ENCODE peak calls at places on chromosomes 4 and X, in nine cellular contexts. One of them, this sample, is unnamed.

GRCh38 chr4:52925531-52925968 is 63.4 kb downstream of the RASL11B start:
- DNase-seq in NCI-H1694 treated with DMSO at 0.1 percent for 48 hours: no peak
- DNase-seq in iPS DF 6.9: no peak
- DNase-seq in left lung: no peak
- DNase-seq in D341Med: peak; percentile 71
- DNase-seq in occipital lobe: no peak
- DNase-seq in GM12865: no peak
- DNase-seq in CD14-positive monocyte: no peak
- DNase-seq in frontal cortex: no peak
- DNase-seq in this sample: no peak

GRCh38 chr4:84965558-84966381 is 720 bp downstream of the WDFY3 start:
- DNase-seq in frontal cortex: peak; percentile 69
- DNase-seq in occipital lobe: peak; percentile 43
- DNase-seq in CD14-positive monocyte: no peak
- DNase-seq in NCI-H1694 treated with DMSO at 0.1 percent for 48 hours: no peak
- DNase-seq in left lung: peak; percentile 90
- DNase-seq in GM12865: peak; percentile 18
- DNase-seq in iPS DF 6.9: no peak
- DNase-seq in D341Med: peak; percentile 82
- DNase-seq in this sample: no peak

GRCh38 chrX:68411729-68412128 is 21.6 kb downstream of the OPHN1 start:
- DNase-seq in iPS DF 6.9: no peak
- DNase-seq in D341Med: no peak
- DNase-seq in left lung: no peak
- DNase-seq in CD14-positive monocyte: no peak
- DNase-seq in NCI-H1694 treated with DMSO at 0.1 percent for 48 hours: no peak
- DNase-seq in GM12865: no peak
- DNase-seq in occipital lobe: no peak
- DNase-seq in frontal cortex: no peak
- DNase-seq in this sample: no peak

GRCh38 chr4:72567821-72568620 is 1.0 kb downstream of the ADAMTS3 start:
- DNase-seq in iPS DF 6.9: peak; percentile 63
- DNase-seq in left lung: peak; percentile 85
- DNase-seq in frontal cortex: peak; percentile 53
- DNase-seq in occipital lobe: peak; percentile 14
- DNase-seq in D341Med: peak; percentile 47
- DNase-seq in CD14-positive monocyte: peak; percentile 49
- DNase-seq in NCI-H1694 treated with DMSO at 0.1 percent for 48 hours: no peak
- DNase-seq in GM12865: peak; percentile 21
- DNase-seq in this sample: no peak

GRCh38 chr4:97153042-97153441 is 990.2 kb downstream of the STPG2 start:
- DNase-seq in NCI-H1694 treated with DMSO at 0.1 percent for 48 hours: peak; percentile 0
- DNase-seq in occipital lobe: no peak
- DNase-seq in CD14-positive monocyte: no peak
- DNase-seq in frontal cortex: no peak
- DNase-seq in iPS DF 6.9: no peak
- DNase-seq in left lung: no peak
- DNase-seq in D341Med: peak; percentile 33
- DNase-seq in GM12865: peak; percentile 1
- DNase-seq in this sample: no peak

GRCh38 chrX:123422875-123423274 is 238.8 kb downstream of the GRIA3 start:
- DNase-seq in GM12865: peak; percentile 35
- DNase-seq in left lung: no peak
- DNase-seq in frontal cortex: no peak
- DNase-seq in occipital lobe: no peak
- DNase-seq in iPS DF 6.9: no peak
- DNase-seq in CD14-positive monocyte: no peak
- DNase-seq in NCI-H1694 treated with DMSO at 0.1 percent for 48 hours: peak; percentile 3
- DNase-seq in D341Med: peak; percentile 25
- DNase-seq in this sample: no peak

GRCh38 chrX:154409222-154409871 is at the start of gene DNASE1L1:
- DNase-seq in D341Med: no peak
- DNase-seq in frontal cortex: peak; percentile 42
- DNase-seq in iPS DF 6.9: no peak
- DNase-seq in occipital lobe: peak; percentile 5
- DNase-seq in GM12865: peak; percentile 80
- DNase-seq in NCI-H1694 treated with DMSO at 0.1 percent for 48 hours: no peak
- DNase-seq in left lung: peak; percentile 96
- DNase-seq in CD14-positive monocyte: peak; percentile 97
- DNase-seq in this sample: no peak

GRCh38 chr4:152935661-152936445 is at the start of gene FHDC1:
- DNase-seq in left lung: peak; percentile 92
- DNase-seq in NCI-H1694 treated with DMSO at 0.1 percent for 48 hours: no peak
- DNase-seq in iPS DF 6.9: no peak
- DNase-seq in CD14-positive monocyte: no peak
- DNase-seq in GM12865: peak; percentile 18
- DNase-seq in occipital lobe: no peak
- DNase-seq in frontal cortex: peak; percentile 67
- DNase-seq in D341Med: peak; percentile 60
- DNase-seq in this sample: no peak

GRCh38 chr4:77309496-77309895 is 152.5 kb downstream of the CCNG2 start:
- DNase-seq in left lung: no peak
- DNase-seq in occipital lobe: no peak
- DNase-seq in iPS DF 6.9: no peak
- DNase-seq in GM12865: no peak
- DNase-seq in frontal cortex: no peak
- DNase-seq in CD14-positive monocyte: no peak
- DNase-seq in NCI-H1694 treated with DMSO at 0.1 percent for 48 hours: no peak
- DNase-seq in D341Med: no peak
- DNase-seq in this sample: no peak

This sample was measured in GM18507.